ENCODE peak calls at places on chromosomes 11 and 22, in four cellular contexts. One of them, this sample, is unnamed.

GRCh38 chr22:37282385-37282677 is at the start of gene CYTH4:
- DNase-seq in PC-3: peak
- DNase-seq in pancreas: peak
- DNase-seq in lower leg skin: peak
- DNase-seq in this sample: no peak

GRCh38 chr11:44711772-44712608 is 14.8 kb upstream of the TSPAN18 start:
- DNase-seq in PC-3: no peak
- DNase-seq in pancreas: no peak
- DNase-seq in lower leg skin: no peak
- DNase-seq in this sample: no peak

GRCh38 chr11:123061403-123062157 is at the start of gene HSPA8:
- DNase-seq in PC-3: peak
- DNase-seq in pancreas: peak
- DNase-seq in lower leg skin: peak
- DNase-seq in this sample: peak

GRCh38 chr11:69509846-69510390 is 28.5 kb downstream of the LINC01488 start:
- DNase-seq in PC-3: no peak
- DNase-seq in pancreas: no peak
- DNase-seq in lower leg skin: no peak
- DNase-seq in this sample: no peak

GRCh38 chr11:66225054-66225453 is 43.4 kb upstream of the RAB1B start:
- DNase-seq in PC-3: no peak
- DNase-seq in pancreas: no peak
- DNase-seq in lower leg skin: no peak
- DNase-seq in this sample: no peak

GRCh38 chr22:29225422-29226090 is 19.9 kb downstream of the EMID1 start:
- DNase-seq in PC-3: no peak
- DNase-seq in pancreas: no peak
- DNase-seq in lower leg skin: peak
- DNase-seq in this sample: no peak

GRCh38 chr11:2260491-2261364 is 9.7 kb downstream of the ASCL2 start:
- DNase-seq in PC-3: no peak
- DNase-seq in pancreas: no peak
- DNase-seq in lower leg skin: no peak
- DNase-seq in this sample: no peak

GRCh38 chr22:31753005-31753633 is 700 bp upstream of the DEPDC5 start:
- DNase-seq in PC-3: peak
- DNase-seq in pancreas: peak
- DNase-seq in lower leg skin: peak
- DNase-seq in this sample: no peak

GRCh38 chr22:25661067-25661466 is 80.9 kb upstream of the MYO18B start:
- DNase-seq in PC-3: no peak
- DNase-seq in pancreas: no peak
- DNase-seq in lower leg skin: no peak
- DNase-seq in this sample: no peak

GRCh38 chr11:100677796-100678195 is 9.3 kb upstream of the ARHGAP42 start:
- DNase-seq in PC-3: no peak
- DNase-seq in pancreas: no peak
- DNase-seq in lower leg skin: no peak
- DNase-seq in this sample: no peak

GRCh38 chr22:46087816-46088277 is 62.5 kb upstream of the PPARA start:
- DNase-seq in PC-3: no peak
- DNase-seq in pancreas: peak
- DNase-seq in lower leg skin: peak
- DNase-seq in this sample: peak

GRCh38 chr11:2445107-2445947 is 519 bp downstream of the KCNQ1 start:
- DNase-seq in PC-3: no peak
- DNase-seq in pancreas: no peak
- DNase-seq in lower leg skin: no peak
- DNase-seq in this sample: no peak

GRCh38 chr22:41963453-41964105 is 5.7 kb upstream of the SEPTIN3 start:
- DNase-seq in PC-3: no peak
- DNase-seq in pancreas: no peak
- DNase-seq in lower leg skin: no peak
- DNase-seq in this sample: peak

GRCh38 chr22:23178512-23179254 is 1.6 kb upstream of the BCR start:
- DNase-seq in PC-3: peak
- DNase-seq in pancreas: peak
- DNase-seq in lower leg skin: peak
- DNase-seq in this sample: no peak

GRCh38 chr11:12170501-12170900 is 60.1 kb downstream of the MICAL2 start:
- DNase-seq in PC-3: no peak
- DNase-seq in pancreas: no peak
- DNase-seq in lower leg skin: no peak
- DNase-seq in this sample: no peak
- H3K4me3 ChIP-seq in PC-3: no peak
- H3K4me3 ChIP-seq in pancreas: no peak
- H3K4me3 ChIP-seq in lower leg skin: no peak
- H3K4me3 ChIP-seq in this sample: no peak

GRCh38 chr22:47598864-47599263 is 836.4 kb downstream of the TBC1D22A start:
- DNase-seq in PC-3: no peak
- DNase-seq in pancreas: no peak
- DNase-seq in lower leg skin: no peak
- DNase-seq in this sample: no peak

GRCh38 chr22:47600281-47600680 is 837.8 kb downstream of the TBC1D22A start:
- DNase-seq in PC-3: no peak
- DNase-seq in pancreas: no peak
- DNase-seq in lower leg skin: no peak
- DNase-seq in this sample: no peak

GRCh38 chr22:47601666-47602065 is 839.2 kb downstream of the TBC1D22A start:
- DNase-seq in PC-3: no peak
- DNase-seq in pancreas: no peak
- DNase-seq in lower leg skin: no peak
- DNase-seq in this sample: no peak

GRCh38 chr22:47600791-47601400 is 838.4 kb downstream of the TBC1D22A start:
- DNase-seq in PC-3: no peak
- DNase-seq in pancreas: no peak
- DNase-seq in lower leg skin: no peak
- DNase-seq in this sample: no peak

GRCh38 chr22:47599753-47600152 is 837.3 kb downstream of the TBC1D22A start:
- DNase-seq in PC-3: no peak
- DNase-seq in pancreas: no peak
- DNase-seq in lower leg skin: no peak
- DNase-seq in this sample: no peak
- TF ChIP-seq CTCF in PC-3: no peak
- TF ChIP-seq CTCF in pancreas: no peak
- TF ChIP-seq CTCF in lower leg skin: no peak
- TF ChIP-seq CTCF in this sample: no peak

GRCh38 chr11:61744609-61745156 is 7.8 kb upstream of the MYRF start:
- DNase-seq in PC-3: no peak
- DNase-seq in pancreas: no peak
- DNase-seq in lower leg skin: no peak
- DNase-seq in this sample: no peak
- H3K4me3 ChIP-seq in PC-3: no peak
- H3K4me3 ChIP-seq in pancreas: no peak
- H3K4me3 ChIP-seq in lower leg skin: no peak
- H3K4me3 ChIP-seq in this sample: no peak

GRCh38 chr11:120244476-120244875 is 4.5 kb downstream of the POU2F3 start:
- DNase-seq in PC-3: peak
- DNase-seq in pancreas: no peak
- DNase-seq in lower leg skin: no peak
- DNase-seq in this sample: no peak

GRCh38 chr11:120245434-120245833 is 5.5 kb downstream of the POU2F3 start:
- DNase-seq in PC-3: no peak
- DNase-seq in pancreas: no peak
- DNase-seq in lower leg skin: no peak
- DNase-seq in this sample: no peak

GRCh38 chr11:120241277-120241676 is 1.3 kb downstream of the POU2F3 start:
- DNase-seq in PC-3: no peak
- DNase-seq in pancreas: no peak
- DNase-seq in lower leg skin: peak
- DNase-seq in this sample: no peak

GRCh38 chr11:120244966-120245365 is 5.0 kb downstream of the POU2F3 start:
- DNase-seq in PC-3: no peak
- DNase-seq in pancreas: no peak
- DNase-seq in lower leg skin: no peak
- DNase-seq in this sample: no peak

DNA sequence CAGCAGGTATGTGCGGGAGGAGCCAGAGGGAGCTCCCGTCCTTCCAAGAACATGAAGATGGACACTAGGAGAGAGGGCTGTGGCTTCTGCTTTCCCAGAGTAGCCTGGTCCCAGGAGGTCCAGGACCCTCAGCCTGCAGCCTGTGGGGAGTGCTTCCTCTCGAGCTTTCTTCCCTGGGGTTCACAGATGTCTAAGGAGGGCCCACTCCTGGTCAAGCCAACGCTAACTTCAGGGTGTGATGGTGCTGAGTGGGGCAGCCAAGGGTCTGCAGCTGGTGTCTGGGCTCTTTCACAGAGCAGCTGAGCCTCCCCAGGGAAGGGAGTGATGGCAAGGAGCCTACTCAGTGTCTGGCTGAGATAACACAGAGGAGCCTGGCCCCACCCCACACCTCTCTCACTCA is 3.3 kb downstream of the POU2F3 start:
- DNase-seq in PC-3: no peak
- DNase-seq in pancreas: no peak
- DNase-seq in lower leg skin: no peak
- DNase-seq in this sample: no peak
- TF ChIP-seq CTCF in PC-3: no peak
- TF ChIP-seq CTCF in pancreas: no peak
- TF ChIP-seq CTCF in lower leg skin: no peak
- TF ChIP-seq CTCF in this sample: no peak

GRCh38 chr11:370087-370941 is 1.0 kb downstream of the B4GALNT4 start:
- DNase-seq in PC-3: no peak
- DNase-seq in pancreas: no peak
- DNase-seq in lower leg skin: no peak
- DNase-seq in this sample: no peak
- H3K4me3 ChIP-seq in PC-3: peak
- H3K4me3 ChIP-seq in pancreas: no peak
- H3K4me3 ChIP-seq in lower leg skin: no peak
- H3K4me3 ChIP-seq in this sample: peak

GRCh38 chr11:120013325-120014250 is 124.3 kb downstream of the TRIM29 start:
- DNase-seq in PC-3: peak
- DNase-seq in pancreas: peak
- DNase-seq in lower leg skin: no peak
- DNase-seq in this sample: no peak
- TF ChIP-seq CTCF in PC-3: peak
- TF ChIP-seq CTCF in pancreas: peak
- TF ChIP-seq CTCF in lower leg skin: no peak
- TF ChIP-seq CTCF in this sample: peak

GRCh38 chr22:43995798-43996169 is 28.3 kb upstream of the PARVB start:
- DNase-seq in PC-3: no peak
- DNase-seq in pancreas: no peak
- DNase-seq in lower leg skin: no peak
- DNase-seq in this sample: no peak
- H3K4me3 ChIP-seq in PC-3: no peak
- H3K4me3 ChIP-seq in pancreas: no peak
- H3K4me3 ChIP-seq in lower leg skin: no peak
- H3K4me3 ChIP-seq in this sample: no peak

GRCh38 chr11:125262825-125263218 is 98.3 kb downstream of the PKNOX2 start:
- DNase-seq in PC-3: no peak
- DNase-seq in pancreas: no peak
- DNase-seq in lower leg skin: no peak
- DNase-seq in this sample: no peak
- TF ChIP-seq CTCF in PC-3: no peak
- TF ChIP-seq CTCF in pancreas: no peak
- TF ChIP-seq CTCF in lower leg skin: no peak
- TF ChIP-seq CTCF in this sample: no peak

GRCh38 chr11:109972939-109973338 is 120.3 kb upstream of the ZC3H12C start:
- DNase-seq in PC-3: no peak
- DNase-seq in pancreas: no peak
- DNase-seq in lower leg skin: no peak
- DNase-seq in this sample: no peak

GRCh38 chr11:109971184-109971523 is 122.0 kb upstream of the ZC3H12C start:
- DNase-seq in PC-3: peak
- DNase-seq in pancreas: no peak
- DNase-seq in lower leg skin: no peak
- DNase-seq in this sample: peak

GRCh38 chr11:109968781-109969180 is 124.4 kb upstream of the ZC3H12C start:
- DNase-seq in PC-3: no peak
- DNase-seq in pancreas: no peak
- DNase-seq in lower leg skin: no peak
- DNase-seq in this sample: no peak

GRCh38 chr11:109972181-109972715 is 120.9 kb upstream of the ZC3H12C start:
- DNase-seq in PC-3: no peak
- DNase-seq in pancreas: no peak
- DNase-seq in lower leg skin: no peak
- DNase-seq in this sample: no peak

GRCh38 chr11:109970516-109971183 is 122.5 kb upstream of the ZC3H12C start:
- DNase-seq in PC-3: no peak
- DNase-seq in pancreas: no peak
- DNase-seq in lower leg skin: no peak
- DNase-seq in this sample: no peak
- H3K4me3 ChIP-seq in PC-3: no peak
- H3K4me3 ChIP-seq in pancreas: no peak
- H3K4me3 ChIP-seq in lower leg skin: no peak
- H3K4me3 ChIP-seq in this sample: no peak

This sample was measured in AG09309.